ENCODE peak calls at places on chromosomes 3 and 15, in four cellular contexts. X, S, U and K are unnamed samples.

GRCh38 chr15:67701669-67702068 is 123.6 kb upstream of the SKOR1 start:
- DNase-seq in X (peak; percentile 36), S (no peak), U (peak; percentile 60), K (no peak)

GRCh38 chr3:180619723-180620122 is 17.8 kb downstream of the TTC14 start:
- DNase-seq in X (peak; percentile 53), S (no peak), U (no peak), K (no peak)

GRCh38 chr3:9901967-9902366 is 681 bp upstream of the IL17RE start:
- DNase-seq in X (no peak), S (no peak), U (no peak), K (no peak)

GRCh38 chr3:194091141-194091540 is 44.8 kb upstream of the HES1 start:
- DNase-seq in X (peak; percentile 83), S (no peak), U (peak; percentile 88), K (no peak)

GRCh38 chr15:36658905-36659304 is 79.5 kb downstream of the CDIN1 start:
- DNase-seq in X (no peak), S (peak; percentile 16), U (no peak), K (no peak)

GRCh38 chr3:188700497-188700896 is 471.3 kb upstream of the TPRG1 start:
- DNase-seq in X (no peak), S (no peak), U (no peak), K (no peak)

GRCh38 chr3:156227704-156228103 is 107.3 kb downstream of the KCNAB1 start:
- DNase-seq in X (no peak), S (no peak), U (no peak), K (no peak)

GRCh38 chr15:74275957-74276356 is 39.8 kb downstream of the CCDC33 start:
- DNase-seq in X (no peak), S (peak; percentile 59), U (no peak), K (no peak)

GRCh38 chr3:55485208-55485791 is 1.8 kb downstream of the WNT5A start:
- DNase-seq in X (peak; percentile 79), S (peak; percentile 95), U (peak; percentile 82), K (peak; percentile 94)

GRCh38 chr15:63896336-63897115 is 62.8 kb upstream of the HERC1 start:
- DNase-seq in X (peak; percentile 73), S (no peak), U (peak; percentile 77), K (no peak)

GRCh38 chr3:122258757-122259371 is 66.2 kb upstream of the CSTA start:
- DNase-seq in X (peak; percentile 39), S (peak; percentile 86), U (peak; percentile 87), K (peak; percentile 79)

GRCh38 chr3:9340450-9341009 is 22.3 kb upstream of the THUMPD3 start:
- DNase-seq in X (peak; percentile 85), S (no peak), U (peak; percentile 87), K (peak; percentile 53)

GRCh38 chr15:70976856-70977255 is 84.2 kb downstream of the LRRC49 start:
- DNase-seq in X (peak; percentile 77), S (no peak), U (peak; percentile 74), K (no peak)

GRCh38 chr3:79521221-79521848 is 246.5 kb downstream of the ROBO1 start:
- DNase-seq in X (peak; percentile 14), S (peak; percentile 72), U (peak; percentile 50), K (peak; percentile 57)

GRCh38 chr3:173584834-173585831 is 187.6 kb downstream of the NLGN1 start:
- DNase-seq in X (peak; percentile 71), S (peak; percentile 82), U (peak; percentile 86), K (peak; percentile 65)

GRCh38 chr3:74089854-74090253 is 465.1 kb upstream of the PDZRN3 start:
- DNase-seq in X (peak; percentile 2), S (no peak), U (peak; percentile 22), K (no peak)

GRCh38 chr15:45084163-45084562 is 29.8 kb downstream of the DUOX2 start:
- DNase-seq in X (no peak), S (no peak), U (no peak), K (no peak)

GRCh38 chr3:97821413-97821809 is 400 bp upstream of the CRYBG3 start:
- DNase-seq in X (peak; percentile 41), S (peak; percentile 79), U (no peak), K (peak; percentile 66)

GRCh38 chr3:25855281-25855680 is 65.4 kb downstream of the OXSM start:
- DNase-seq in X (peak; percentile 53), S (no peak), U (no peak), K (no peak)

GRCh38 chr15:62935300-62936081 is 107.1 kb upstream of the TPM1 start:
- DNase-seq in X (no peak), S (no peak), U (no peak), K (no peak)

GRCh38 chr3:126836220-126836860 is 132.3 kb downstream of the CHCHD6 start:
- DNase-seq in X (no peak), S (no peak), U (no peak), K (no peak)

GRCh38 chr3:27625848-27626247 is 96.3 kb downstream of the EOMES start:
- DNase-seq in X (no peak), S (no peak), U (no peak), K (no peak)

GRCh38 chr15:89088605-89089315 is 504 bp downstream of the ABHD2 start:
- DNase-seq in X (no peak), S (peak; percentile 42), U (peak; percentile 46), K (peak; percentile 41)

GRCh38 chr3:48776854-48777253 is 59.8 kb upstream of the IP6K2 start:
- DNase-seq in X (no peak), S (no peak), U (no peak), K (no peak)

GRCh38 chr15:82040862-82041261 is 5.0 kb downstream of the MEX3B start:
- DNase-seq in X (no peak), S (peak; percentile 82), U (no peak), K (peak; percentile 15)

GRCh38 chr3:31358473-31359075 is 174.2 kb upstream of the STT3B start:
- DNase-seq in X (peak; percentile 52), S (no peak), U (no peak), K (no peak)
- H2AFZ ChIP-seq in X (no peak overlapping the region), S (no peak overlapping the region), U (no peak overlapping the region), K (no peak overlapping the region)

GRCh38 chr15:92392462-92392861 is 1.2 kb upstream of the ST8SIA2 start:
- DNase-seq in X (no peak), S (peak; percentile 73), U (no peak), K (peak; percentile 7)

GRCh38 chr15:92393994-92394326 is 279 bp downstream of the ST8SIA2 start:
- DNase-seq in X (no peak), S (peak; percentile 64), U (no peak), K (peak; percentile 19)

GRCh38 chr15:92391640-92392039 is 2.0 kb upstream of the ST8SIA2 start:
- DNase-seq in X (peak; percentile 28), S (peak; percentile 76), U (peak; percentile 44), K (peak; percentile 53)

GRCh38 chr15:92393287-92393993 is at the start of gene ST8SIA2:
- DNase-seq in X (peak; percentile 28), S (peak; percentile 87), U (peak; percentile 39), K (peak; percentile 68)

GRCh38 chr15:92392966-92393286 is 755 bp upstream of the ST8SIA2 start:
- DNase-seq in X (no peak), S (peak; percentile 33), U (no peak), K (no peak)
- TF ChIP-seq EZH2 in X (peak; percentile 10), S (peak; percentile 71), U (no peak), K (no peak)

GRCh38 chr3:47163990-47164848 is at the start of gene SETD2:
- DNase-seq in X (peak; percentile 83), S (peak; percentile 93), U (peak; percentile 97), K (peak; percentile 96)

GRCh38 chr3:47162695-47163022 is 1.3 kb downstream of the SETD2 start:
- DNase-seq in X (no peak), S (no peak), U (peak; percentile 54), K (peak; percentile 8)

GRCh38 chr3:47159820-47160219 is 4.1 kb downstream of the SETD2 start:
- DNase-seq in X (no peak), S (no peak), U (no peak), K (no peak)

GRCh38 chr3:47163023-47163989 is 607 bp downstream of the SETD2 start:
- DNase-seq in X (peak; percentile 24), S (peak; percentile 58), U (peak; percentile 71), K (peak; percentile 75)

DNA sequence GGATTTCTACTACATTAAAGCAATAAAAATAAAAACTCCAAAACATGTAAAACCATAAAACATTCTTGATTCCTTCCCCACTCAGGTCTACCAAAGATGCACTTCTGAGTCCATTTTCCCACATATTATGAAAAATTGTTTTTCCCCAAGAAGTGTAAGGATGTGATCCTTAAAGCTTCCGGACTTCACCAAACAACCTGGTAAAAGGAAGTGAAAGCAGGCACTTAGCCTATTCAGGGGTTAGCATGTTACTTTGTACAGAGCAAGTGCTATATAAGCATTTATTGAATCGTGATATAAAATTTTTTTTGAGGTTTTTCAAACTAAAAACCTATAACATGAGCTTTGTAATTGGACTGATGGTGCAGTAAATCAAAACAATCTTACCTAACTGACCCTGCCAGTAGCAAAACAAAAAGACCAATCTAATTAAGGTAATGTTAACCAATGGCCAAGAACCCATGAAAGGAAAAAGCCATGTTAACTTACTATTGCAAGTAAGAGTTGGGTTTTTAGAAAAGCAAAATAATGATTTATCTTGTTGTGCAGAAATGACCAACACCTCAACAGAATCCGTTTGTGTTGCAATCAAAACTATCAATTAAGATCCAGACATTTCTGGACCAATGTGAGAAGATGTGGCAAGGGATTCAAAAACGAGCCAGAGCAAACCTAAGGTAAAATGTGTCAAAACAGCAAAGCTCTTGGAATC is 1.8 kb downstream of the SETD2 start:
- DNase-seq in X (no peak), S (no peak), U (peak; percentile 7), K (no peak)
- H3K4me1 ChIP-seq in X (peaks cover 11% of the 10 kb centered on the region), S (peaks cover 52% of the 10 kb centered on the region), U (peaks cover 46% of the 10 kb centered on the region), K (peaks cover 34% of the 10 kb centered on the region)

GRCh38 chr15:59614153-59614552 is 2.6 kb downstream of the GCNT3 start:
- DNase-seq in X (no peak), S (no peak), U (no peak), K (no peak)

GRCh38 chr15:59615661-59616060 is 4.1 kb downstream of the GCNT3 start:
- DNase-seq in X (no peak), S (no peak), U (no peak), K (no peak)

GRCh38 chr15:59605994-59606393 is 5.6 kb upstream of the GCNT3 start:
- DNase-seq in X (no peak), S (no peak), U (no peak), K (no peak)

GRCh38 chr15:59611277-59612260 is at the start of gene GCNT3:
- DNase-seq in X (peak; percentile 7), S (no peak), U (peak; percentile 70), K (peak; percentile 80)

DNA sequence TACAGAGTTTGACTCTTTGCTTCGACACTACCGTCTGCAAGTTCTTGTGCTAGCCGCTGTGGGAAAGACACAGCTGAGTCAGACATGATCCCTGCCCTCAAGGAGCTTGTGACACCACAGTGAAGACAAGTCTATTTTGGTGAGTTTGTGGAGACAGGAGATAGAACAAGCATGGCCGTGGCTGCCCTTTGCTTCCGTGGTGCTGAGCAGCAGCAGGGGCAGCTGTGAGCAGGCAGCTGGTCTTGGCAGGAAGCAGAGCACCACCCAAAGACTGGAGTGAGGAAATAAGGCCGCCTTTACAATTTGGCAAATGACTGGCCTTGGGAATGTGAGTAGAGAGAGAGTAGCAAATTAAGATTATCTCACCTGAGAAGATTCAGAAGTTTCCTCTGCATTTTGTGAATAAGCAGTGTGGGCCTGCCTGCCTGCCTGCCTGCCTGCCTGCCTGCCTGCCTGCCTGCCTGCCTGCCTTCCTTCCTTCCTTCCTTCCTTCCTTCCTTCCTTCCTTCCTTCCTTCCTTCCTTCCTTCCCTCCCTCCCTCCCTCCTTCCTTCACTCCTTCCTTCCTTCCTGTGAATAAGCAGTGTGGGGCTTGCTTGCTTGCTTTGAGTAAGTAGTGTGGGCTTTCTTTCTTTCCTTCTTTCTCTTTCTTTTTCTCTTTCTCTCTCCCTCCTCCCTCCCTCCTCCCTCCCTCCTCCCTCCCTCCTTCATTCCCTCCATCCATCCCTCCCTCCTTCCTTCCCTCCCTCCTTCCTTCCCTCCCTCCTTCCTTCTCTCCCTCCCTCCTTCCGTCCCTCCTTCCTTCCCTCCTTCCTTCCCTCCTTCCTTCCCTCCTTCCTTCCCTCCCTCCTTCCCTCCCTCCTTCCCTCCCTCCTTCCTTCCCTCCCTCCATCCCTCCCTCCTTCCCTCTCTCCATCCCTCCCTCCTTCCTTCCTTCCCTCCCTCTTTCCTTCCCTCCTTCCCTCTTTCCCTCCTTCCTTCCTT is 1.6 kb upstream of the GCNT3 start:
- DNase-seq in X (no peak), S (peak; percentile 13), U (peak; percentile 8), K (no peak)
- H2AFZ ChIP-seq in X (no peak overlapping the region), S (peak overlapping the region; percentile 91), U (no peak overlapping the region), K (no peak overlapping the region)